ENCODE peak calls at places on chromosomes 1 and 21, in four cellular contexts. One of them, this sample, is unnamed.

GRCh38 chr1:206489980-206490534 is 17.3 kb upstream of the RASSF5 start:
- DNase-seq in endodermal cell: peak; percentile 96
- DNase-seq in suprapubic skin: no peak
- DNase-seq in K562: peak; percentile 90
- DNase-seq in this sample: peak; percentile 90

GRCh38 chr1:115782571-115783281 is 14.2 kb upstream of the CASQ2 start:
- DNase-seq in suprapubic skin: no peak
- DNase-seq in endodermal cell: peak; percentile 69
- DNase-seq in K562: no peak
- DNase-seq in this sample: no peak

GRCh38 chr1:238960071-238960470 is 426.3 kb upstream of the CHRM3 start:
- DNase-seq in suprapubic skin: no peak
- DNase-seq in K562: no peak
- DNase-seq in endodermal cell: no peak
- DNase-seq in this sample: no peak

GRCh38 chr21:24367936-24368335 is 1239.3 kb downstream of the MRPL39 start:
- DNase-seq in endodermal cell: no peak
- DNase-seq in K562: no peak
- DNase-seq in suprapubic skin: no peak
- DNase-seq in this sample: no peak

GRCh38 chr1:23837905-23838304 is 12.7 kb upstream of the HMGCL start:
- DNase-seq in suprapubic skin: no peak
- DNase-seq in K562: no peak
- DNase-seq in endodermal cell: peak; percentile 51
- DNase-seq in this sample: no peak

GRCh38 chr21:34693192-34693810 is 24.5 kb downstream of the CLIC6 start:
- DNase-seq in endodermal cell: peak; percentile 69
- DNase-seq in K562: peak; percentile 74
- DNase-seq in suprapubic skin: no peak
- DNase-seq in this sample: no peak

GRCh38 chr1:203038217-203038741 is 12.0 kb downstream of the PPFIA4 start:
- DNase-seq in endodermal cell: peak; percentile 32
- DNase-seq in K562: no peak
- DNase-seq in suprapubic skin: peak; percentile 55
- DNase-seq in this sample: peak; percentile 76

GRCh38 chr21:28294046-28294445 is 698.6 kb downstream of the LTN1 start:
- DNase-seq in suprapubic skin: no peak
- DNase-seq in endodermal cell: no peak
- DNase-seq in K562: no peak
- DNase-seq in this sample: no peak

GRCh38 chr1:221237587-221237986 is 358.3 kb downstream of the HLX start:
- DNase-seq in endodermal cell: no peak
- DNase-seq in K562: no peak
- DNase-seq in suprapubic skin: no peak
- DNase-seq in this sample: no peak

GRCh38 chr21:34133392-34133791 is 60.0 kb downstream of the MRPS6 start:
- DNase-seq in K562: no peak
- DNase-seq in endodermal cell: no peak
- DNase-seq in suprapubic skin: no peak
- DNase-seq in this sample: no peak

GRCh38 chr1:109111386-109112055 is 2.4 kb upstream of the ELAPOR1 start:
- DNase-seq in endodermal cell: no peak
- DNase-seq in suprapubic skin: no peak
- DNase-seq in K562: no peak
- DNase-seq in this sample: peak; percentile 21

GRCh38 chr1:210883821-210884220 is 250.1 kb downstream of the KCNH1 start:
- DNase-seq in endodermal cell: no peak
- DNase-seq in suprapubic skin: no peak
- DNase-seq in K562: no peak
- DNase-seq in this sample: no peak

GRCh38 chr1:32924881-32925344 is 23.7 kb upstream of the TMEM54 start:
- DNase-seq in endodermal cell: peak; percentile 89
- DNase-seq in suprapubic skin: no peak
- DNase-seq in K562: peak; percentile 38
- DNase-seq in this sample: no peak

GRCh38 chr1:20701847-20702246 is 16.0 kb downstream of the KIF17 start:
- DNase-seq in endodermal cell: no peak
- DNase-seq in suprapubic skin: no peak
- DNase-seq in K562: no peak
- DNase-seq in this sample: no peak

GRCh38 chr1:203722925-203723324 is 42.1 kb upstream of the LAX1 start:
- DNase-seq in endodermal cell: no peak
- DNase-seq in suprapubic skin: no peak
- DNase-seq in K562: no peak
- DNase-seq in this sample: no peak

GRCh38 chr1:208190784-208191183 is 53.4 kb downstream of the PLXNA2 start:
- DNase-seq in endodermal cell: no peak
- DNase-seq in suprapubic skin: no peak
- DNase-seq in K562: no peak
- DNase-seq in this sample: no peak

GRCh38 chr1:165169028-165169427 is 187.5 kb downstream of the LMX1A start:
- DNase-seq in endodermal cell: no peak
- DNase-seq in suprapubic skin: no peak
- DNase-seq in K562: no peak
- DNase-seq in this sample: no peak

GRCh38 chr1:16443975-16444745 is 3.6 kb downstream of the NECAP2 start:
- DNase-seq in K562: peak; percentile 84
- DNase-seq in endodermal cell: no peak
- DNase-seq in suprapubic skin: no peak
- DNase-seq in this sample: no peak

GRCh38 chr1:94020764-94021579 is 100.0 kb downstream of the ABCA4 start:
- DNase-seq in suprapubic skin: no peak
- DNase-seq in K562: no peak
- DNase-seq in endodermal cell: peak; percentile 69
- DNase-seq in this sample: no peak

GRCh38 chr1:50832167-50832566 is 127.9 kb downstream of the FAF1 start:
- DNase-seq in K562: no peak
- DNase-seq in endodermal cell: no peak
- DNase-seq in suprapubic skin: no peak
- DNase-seq in this sample: no peak
- H3K9me3 ChIP-seq in K562: no peaks in the 10 kb centered on the region
- H3K9me3 ChIP-seq in endodermal cell: peaks cover 54% of the 10 kb centered on the region
- H3K9me3 ChIP-seq in suprapubic skin: no peaks in the 10 kb centered on the region
- H3K9me3 ChIP-seq in this sample: no peaks in the 10 kb centered on the region

DNA sequence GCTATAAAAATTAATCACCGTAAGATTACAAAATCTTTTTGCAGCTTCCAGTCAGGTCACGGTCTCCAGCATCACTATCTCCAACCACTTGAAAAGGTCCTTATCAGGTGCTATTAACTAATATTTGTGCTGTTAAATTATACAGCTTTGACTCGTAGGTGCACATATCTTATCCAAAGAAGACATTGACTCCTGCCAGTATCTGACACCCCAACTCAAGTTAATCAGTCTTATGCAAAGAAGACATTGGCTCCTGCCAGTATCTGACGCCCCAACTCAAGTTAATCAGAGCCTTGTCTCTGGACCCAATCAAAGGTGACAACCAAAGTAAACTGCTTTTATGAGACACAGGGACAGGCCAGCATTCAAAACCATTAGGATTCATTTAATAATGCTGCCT is 19.9 kb upstream of the LYPD8 start:
- DNase-seq in suprapubic skin: no peak
- DNase-seq in K562: no peak
- DNase-seq in endodermal cell: no peak
- DNase-seq in this sample: no peak
- H3K9me3 ChIP-seq in suprapubic skin: peaks cover 3% of the 10 kb centered on the region
- H3K9me3 ChIP-seq in K562: no peaks in the 10 kb centered on the region
- H3K9me3 ChIP-seq in endodermal cell: peaks cover 50% of the 10 kb centered on the region
- H3K9me3 ChIP-seq in this sample: peaks cover 5% of the 10 kb centered on the region

GRCh38 chr1:83034846-83035245 is 964.1 kb downstream of the TTLL7 start:
- DNase-seq in endodermal cell: no peak
- DNase-seq in suprapubic skin: no peak
- DNase-seq in K562: no peak
- DNase-seq in this sample: no peak
- H3K9me3 ChIP-seq in endodermal cell: no peaks in the 10 kb centered on the region
- H3K9me3 ChIP-seq in suprapubic skin: no peaks in the 10 kb centered on the region
- H3K9me3 ChIP-seq in K562: no peaks in the 10 kb centered on the region
- H3K9me3 ChIP-seq in this sample: no peaks in the 10 kb centered on the region

GRCh38 chr1:4685466-4685865 is 31.1 kb downstream of the AJAP1 start:
- DNase-seq in suprapubic skin: no peak
- DNase-seq in K562: no peak
- DNase-seq in endodermal cell: no peak
- DNase-seq in this sample: no peak

GRCh38 chr1:4681026-4681425 is 26.6 kb downstream of the AJAP1 start:
- DNase-seq in endodermal cell: no peak
- DNase-seq in K562: no peak
- DNase-seq in suprapubic skin: no peak
- DNase-seq in this sample: no peak

GRCh38 chr1:4682607-4683220 is 28.3 kb downstream of the AJAP1 start:
- DNase-seq in suprapubic skin: no peak
- DNase-seq in endodermal cell: no peak
- DNase-seq in K562: no peak
- DNase-seq in this sample: no peak

GRCh38 chr1:4684849-4685248 is 30.4 kb downstream of the AJAP1 start:
- DNase-seq in K562: no peak
- DNase-seq in endodermal cell: peak; percentile 66
- DNase-seq in suprapubic skin: no peak
- DNase-seq in this sample: no peak

DNA sequence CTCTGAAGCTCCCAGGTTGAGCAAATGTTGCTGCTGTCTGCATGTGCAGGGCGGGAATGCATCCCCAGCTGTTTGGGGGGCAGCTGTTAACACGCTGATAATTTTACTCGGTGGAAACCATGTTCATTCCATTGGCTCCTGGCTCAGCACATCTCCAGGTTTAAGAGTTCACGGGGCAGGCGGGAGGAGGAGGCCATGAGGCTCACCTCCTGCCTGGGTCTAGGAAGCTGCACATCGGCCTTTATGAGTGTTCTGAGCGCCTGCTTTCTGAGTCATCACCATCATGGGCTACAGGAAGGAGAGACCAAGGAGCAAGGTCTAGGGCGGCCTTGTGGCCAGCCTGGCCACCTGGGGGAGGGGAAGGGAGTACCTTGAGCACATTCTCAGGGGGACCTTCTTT is 29.7 kb downstream of the AJAP1 start:
- DNase-seq in K562: no peak
- DNase-seq in suprapubic skin: no peak
- DNase-seq in endodermal cell: no peak
- DNase-seq in this sample: no peak
- H3K9me3 ChIP-seq in K562: no peaks in the 10 kb centered on the region
- H3K9me3 ChIP-seq in suprapubic skin: peaks cover 1% of the 10 kb centered on the region
- H3K9me3 ChIP-seq in endodermal cell: peaks cover 10% of the 10 kb centered on the region
- H3K9me3 ChIP-seq in this sample: peaks cover 6% of the 10 kb centered on the region

DNA sequence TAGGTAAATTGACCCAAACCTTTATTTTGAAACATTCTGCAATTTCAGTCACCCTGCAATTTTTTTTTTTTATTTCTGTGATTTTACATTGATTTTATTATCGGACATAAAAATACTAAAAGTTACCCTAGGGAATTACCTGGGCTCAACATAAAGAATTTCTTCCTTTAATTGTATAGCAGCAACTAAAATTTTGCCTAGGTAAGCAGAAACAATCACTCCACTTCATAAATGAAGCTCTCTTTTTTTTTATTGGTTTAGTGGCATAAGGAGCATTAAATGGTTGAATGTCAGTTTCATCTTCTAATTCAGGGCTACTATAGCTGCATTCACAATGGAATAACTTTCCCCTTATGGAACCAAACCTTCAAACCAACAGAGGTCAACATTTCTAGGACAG is 15.3 kb upstream of the OR2M4 start:
- DNase-seq in K562: no peak
- DNase-seq in suprapubic skin: no peak
- DNase-seq in endodermal cell: no peak
- DNase-seq in this sample: no peak
- H3K9me3 ChIP-seq in K562: no peaks in the 10 kb centered on the region
- H3K9me3 ChIP-seq in suprapubic skin: no peaks in the 10 kb centered on the region
- H3K9me3 ChIP-seq in endodermal cell: peaks cover 82% of the 10 kb centered on the region
- H3K9me3 ChIP-seq in this sample: no peaks in the 10 kb centered on the region

DNA sequence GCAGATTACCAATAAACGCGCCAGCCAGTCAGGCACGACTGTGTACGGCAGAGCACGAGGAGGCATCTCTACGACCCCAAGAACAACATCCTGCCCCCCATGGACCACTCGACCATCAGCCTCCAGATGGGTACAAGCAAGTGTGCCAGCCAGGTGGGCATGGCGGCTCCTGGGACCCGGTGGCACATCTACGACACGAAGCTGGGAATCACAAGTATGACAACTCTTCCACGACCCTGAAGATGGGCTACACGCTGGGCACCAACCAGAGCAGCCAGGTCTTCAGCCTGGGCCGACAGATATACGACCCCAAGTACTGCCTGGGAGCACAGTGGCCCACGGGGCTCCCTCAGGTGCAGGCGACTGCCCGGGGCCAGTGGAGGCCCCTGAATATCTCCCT is 217.6 kb downstream of the POTED start:
- DNase-seq in suprapubic skin: no peak
- DNase-seq in K562: no peak
- DNase-seq in endodermal cell: no peak
- DNase-seq in this sample: no peak
- H3K9me3 ChIP-seq in suprapubic skin: no peaks in the 10 kb centered on the region
- H3K9me3 ChIP-seq in K562: no peaks in the 10 kb centered on the region
- H3K9me3 ChIP-seq in endodermal cell: peaks cover 8% of the 10 kb centered on the region
- H3K9me3 ChIP-seq in this sample: no peaks in the 10 kb centered on the region

GRCh38 chr1:30149226-30149625 is 574.2 kb downstream of the MATN1 start:
- DNase-seq in suprapubic skin: peak; percentile 11
- DNase-seq in endodermal cell: no peak
- DNase-seq in K562: no peak
- DNase-seq in this sample: no peak
- H3K9me3 ChIP-seq in suprapubic skin: no peaks in the 10 kb centered on the region
- H3K9me3 ChIP-seq in endodermal cell: peaks cover 72% of the 10 kb centered on the region
- H3K9me3 ChIP-seq in K562: no peaks in the 10 kb centered on the region
- H3K9me3 ChIP-seq in this sample: no peaks in the 10 kb centered on the region